ENCODE peak calls at places on chromosome 17, in four cellular contexts. H is activated CD8-positive, alpha-beta memory T cell treated with anti-CD3 and anti-CD28 coated beads for 48 hours; J is GM13977; L is stimulated activated CD8-positive, alpha-beta memory T cell treated with anti-CD3 and anti-CD28 coated beads, Interleukin-15, amount 100 ng/mL, for 24 hours. M is an unnamed sample.

GRCh38 chr17:82358467-82359350 is at the start of gene TEX19:
- DNase-seq in J (no peak), H (no peak), L (no peak), M (no peak)

GRCh38 chr17:57861000-57861736 is 11.3 kb upstream of the MRPS23 start:
- DNase-seq in H (no peak), J (peak), L (no peak), M (peak)

GRCh38 chr17:53948323-53948722 is 125.6 kb downstream of the KIF2B start:
- DNase-seq in L (no peak), H (no peak), J (no peak), M (no peak)

GRCh38 chr17:50830994-50831393 is 4.4 kb upstream of the WFIKKN2 start:
- DNase-seq in H (no peak), J (no peak), L (no peak), M (no peak)

GRCh38 chr17:56167491-56167890 is 14.2 kb downstream of the ANKFN1 start:
- DNase-seq in J (no peak), H (no peak), L (no peak), M (no peak)

GRCh38 chr17:82346342-82347300 is 12.4 kb upstream of the TEX19 start:
- DNase-seq in L (no peak), J (no peak), H (no peak), M (no peak)

GRCh38 chr17:37168731-37169353 is 206.9 kb upstream of the C17orf78 start:
- DNase-seq in H (no peak), L (no peak), J (no peak), M (no peak)

GRCh38 chr17:8959312-8959918 is 6.1 kb downstream of the PIK3R5 start:
- DNase-seq in L (no peak), H (no peak), J (no peak), M (no peak)

GRCh38 chr17:46150216-46150963 is 42.8 kb downstream of the KANSL1 start:
- DNase-seq in H (no peak), L (no peak), J (no peak), M (no peak)

GRCh38 chr17:82613283-82614094 is 34.8 kb downstream of the WDR45B start:
- DNase-seq in L (no peak), H (no peak), J (no peak), M (no peak)

GRCh38 chr17:69269174-69269998 is 40.8 kb upstream of the ABCA10 start:
- DNase-seq in H (no peak), L (no peak), J (no peak), M (no peak)

GRCh38 chr17:29177541-29177870 is 2.7 kb downstream of the MYO18A start:
- DNase-seq in L (no peak), J (no peak), H (no peak), M (no peak)

GRCh38 chr17:55720917-55721836 is 1.5 kb downstream of the TMEM100 start:
- DNase-seq in J (no peak), H (no peak), L (no peak), M (no peak)

GRCh38 chr17:49069585-49070273 is 62.8 kb upstream of the B4GALNT2 start:
- DNase-seq in J (no peak), L (no peak), H (no peak), M (no peak)

GRCh38 chr17:38746004-38746892 is 1.9 kb downstream of the PCGF2 start:
- DNase-seq in J (no peak), L (no peak), H (no peak), M (no peak)

GRCh38 chr17:8122923-8123694 is 797 bp downstream of the HES7 start:
- DNase-seq in H (no peak), L (no peak), J (peak), M (no peak)

GRCh38 chr17:78717431-78717980 is 64.6 kb downstream of the CYTH1 start:
- DNase-seq in H (no peak), J (no peak), L (no peak), M (no peak)

GRCh38 chr17:14321476-14321949 is 20.6 kb downstream of the HS3ST3B1 start:
- DNase-seq in H (no peak), J (no peak), L (no peak), M (no peak)

GRCh38 chr17:29412780-29413565 is 22.8 kb downstream of the TAOK1 start:
- DNase-seq in L (no peak), J (no peak), H (no peak), M (no peak)

GRCh38 chr17:31581491-31581890 is 190.0 kb downstream of the RAB11FIP4 start:
- DNase-seq in J (no peak), L (no peak), H (no peak), M (no peak)

GRCh38 chr17:57316361-57316760 is 60.0 kb downstream of the MSI2 start:
- DNase-seq in L (no peak), H (no peak), J (no peak), M (no peak)

GRCh38 chr17:39014044-39014794 is 47.0 kb upstream of the FBXO47 start:
- DNase-seq in L (no peak), J (no peak), H (no peak), M (no peak)

GRCh38 chr17:10270258-10270657 is 71.9 kb upstream of the GAS7 start:
- DNase-seq in L (no peak), J (no peak), H (no peak), M (no peak)

GRCh38 chr17:2034157-2034556 is 4.2 kb downstream of the DPH1 start:
- DNase-seq in J (no peak), L (no peak), H (no peak), M (no peak)

GRCh38 chr17:50939795-50940684 is 73.9 kb upstream of the TOB1 start:
- DNase-seq in J (no peak), H (no peak), L (no peak), M (no peak)

GRCh38 chr17:57868007-57868774 is 18.3 kb upstream of the MRPS23 start:
- DNase-seq in H (no peak), J (peak), L (no peak), M (no peak)

GRCh38 chr17:75665981-75666380 is 973 bp downstream of the RECQL5 start:
- DNase-seq in H (no peak), L (no peak), J (no peak), M (no peak)